ENCODE peak calls at places on chromosome 9, in five cellular contexts. W is CD8-positive, alpha-beta memory T cell; Y is NCI-H1105 treated with DMSO at 0.1 percent for 48 hours; B is lower lobe of right lung; O is NCI-H524. Q is an unnamed sample.

GRCh38 chr9:93081931-93082330 is 14.1 kb upstream of the CARD19 start:
- DNase-seq in W (no peak), Y (no peak), B (no peak), O (no peak), Q (no peak)

GRCh38 chr9:3043369-3043768 is 199.5 kb upstream of the PUM3 start:
- DNase-seq in W (no peak), Y (no peak), B (no peak), O (no peak), Q (no peak)

GRCh38 chr9:123251741-123252140 is 16.6 kb downstream of the STRBP start:
- DNase-seq in W (no peak), Y (peak), B (no peak), O (no peak), Q (no peak)

GRCh38 chr9:76810377-76810957 is 46.2 kb downstream of the PCA3 start:
- DNase-seq in W (no peak), Y (peak), B (no peak), O (peak), Q (no peak)

GRCh38 chr9:123339666-123340414 is 16.2 kb upstream of the CRB2 start:
- DNase-seq in W (peak), Y (no peak), B (no peak), O (no peak), Q (no peak)

GRCh38 chr9:121298689-121299112 is 30.7 kb downstream of the GSN start:
- DNase-seq in W (no peak), Y (no peak), B (no peak), O (no peak), Q (no peak)

GRCh38 chr9:111176511-111176910 is 138.2 kb upstream of the LPAR1 start:
- DNase-seq in W (no peak), Y (no peak), B (no peak), O (no peak), Q (no peak)

GRCh38 chr9:16806674-16807073 is 63.8 kb downstream of the BNC2 start:
- DNase-seq in W (no peak), Y (no peak), B (no peak), O (no peak), Q (no peak)

GRCh38 chr9:8284835-8285234 is 485.3 kb upstream of the DMAC1 start:
- DNase-seq in W (no peak), Y (no peak), B (no peak), O (no peak), Q (no peak)

GRCh38 chr9:108219664-108220063 is 636.1 kb downstream of the ACTL7B start:
- DNase-seq in W (no peak), Y (no peak), B (no peak), O (no peak), Q (no peak)

GRCh38 chr9:129355641-129356040 is 177.6 kb upstream of the IER5L start:
- DNase-seq in W (no peak), Y (no peak), B (no peak), O (no peak), Q (no peak)

GRCh38 chr9:26548766-26549290 is 343.8 kb downstream of the CAAP1 start:
- DNase-seq in W (no peak), Y (no peak), B (no peak), O (no peak), Q (no peak)

GRCh38 chr9:35164711-35165110 is 2.9 kb downstream of the UNC13B start:
- DNase-seq in W (no peak), Y (no peak), B (no peak), O (no peak), Q (no peak)

GRCh38 chr9:136059851-136060670 is 35.0 kb downstream of the NACC2 start:
- DNase-seq in W (no peak), Y (no peak), B (no peak), O (no peak), Q (peak)

GRCh38 chr9:7813030-7813429 is 13.5 kb upstream of the DMAC1 start:
- DNase-seq in W (no peak), Y (no peak), B (no peak), O (no peak), Q (no peak)

GRCh38 chr9:129972816-129973215 is 70.2 kb downstream of the FNBP1 start:
- DNase-seq in W (no peak), Y (no peak), B (no peak), O (no peak), Q (no peak)

GRCh38 chr9:35814106-35814840 is 569 bp downstream of the HINT2 start:
- DNase-seq in W (no peak), Y (peak), B (peak), O (peak), Q (peak)

GRCh38 chr9:128972956-128973355 is 25.5 kb downstream of the NUP188 start:
- DNase-seq in W (no peak), Y (no peak), B (no peak), O (no peak), Q (no peak)

GRCh38 chr9:137422668-137423000 is 328 bp downstream of the EXD3 start:
- DNase-seq in W (no peak), Y (peak), B (peak), O (no peak), Q (no peak)

GRCh38 chr9:77022783-77023440 is 3.5 kb downstream of the FOXB2 start:
- DNase-seq in W (no peak), Y (no peak), B (no peak), O (no peak), Q (no peak)

GRCh38 chr9:108259917-108260675 is 595.7 kb downstream of the ACTL7B start:
- DNase-seq in W (no peak), Y (no peak), B (no peak), O (no peak), Q (no peak)

GRCh38 chr9:125995706-125996105 is 248.5 kb downstream of the PBX3 start:
- DNase-seq in W (no peak), Y (no peak), B (peak), O (no peak), Q (no peak)

GRCh38 chr9:89433826-89434225 is 64.1 kb downstream of the SEMA4D start:
- DNase-seq in W (no peak), Y (no peak), B (no peak), O (no peak), Q (peak)

GRCh38 chr9:70479880-70480291 is 65.4 kb upstream of the KLF9 start:
- DNase-seq in W (no peak), Y (peak), B (peak), O (no peak), Q (peak)

GRCh38 chr9:73116030-73116429 is 35.6 kb upstream of the ANXA1 start:
- DNase-seq in W (no peak), Y (no peak), B (no peak), O (no peak), Q (no peak)

GRCh38 chr9:133460405-133461175 is 812 bp downstream of the CACFD1 start:
- DNase-seq in W (no peak), Y (peak), B (peak), O (peak), Q (no peak)

GRCh38 chr9:76302543-76302942 is 91.7 kb downstream of the RFK start:
- DNase-seq in W (no peak), Y (no peak), B (no peak), O (no peak), Q (no peak)

GRCh38 chr9:99511723-99512122 is 289.6 kb downstream of the SEC61B start:
- DNase-seq in W (no peak), Y (no peak), B (no peak), O (no peak), Q (no peak)

GRCh38 chr9:4572184-4572826 is 82.0 kb downstream of the SLC1A1 start:
- DNase-seq in W (no peak), Y (no peak), B (no peak), O (no peak), Q (no peak)

GRCh38 chr9:99103505-99103904 is 1.4 kb upstream of the TGFBR1 start:
- DNase-seq in W (no peak), Y (no peak), B (no peak), O (no peak), Q (no peak)

GRCh38 chr9:89749500-89750116 is 144.8 kb downstream of the GADD45G start:
- DNase-seq in W (no peak), Y (no peak), B (no peak), O (no peak), Q (no peak)

GRCh38 chr9:16794871-16795639 is 75.4 kb downstream of the BNC2 start:
- DNase-seq in W (no peak), Y (no peak), B (no peak), O (no peak), Q (peak)

GRCh38 chr9:19804431-19804830 is 15.6 kb upstream of the SLC24A2 start:
- DNase-seq in W (no peak), Y (no peak), B (no peak), O (no peak), Q (no peak)

GRCh38 chr9:31210982-31211570 is 1173.4 kb upstream of the ACO1 start:
- DNase-seq in W (no peak), Y (no peak), B (peak), O (peak), Q (no peak)

GRCh38 chr9:27112235-27112634 is 3.2 kb downstream of the TEK start:
- DNase-seq in W (no peak), Y (no peak), B (no peak), O (no peak), Q (no peak)

GRCh38 chr9:31916591-31917223 is 467.7 kb upstream of the ACO1 start:
- DNase-seq in W (no peak), Y (no peak), B (no peak), O (no peak), Q (no peak)

GRCh38 chr9:121249563-121249962 is 18.4 kb upstream of the GSN start:
- DNase-seq in W (no peak), Y (no peak), B (no peak), O (no peak), Q (no peak)

GRCh38 chr9:91555132-91555531 is 131.5 kb upstream of the NFIL3 start:
- DNase-seq in W (no peak), Y (no peak), B (no peak), O (no peak), Q (no peak)

GRCh38 chr9:94150890-94151660 is 66.8 kb downstream of the PTPDC1 start:
- DNase-seq in W (no peak), Y (no peak), B (no peak), O (no peak), Q (no peak)

GRCh38 chr9:120386390-120387131 is 193.4 kb downstream of the CDK5RAP2 start:
- DNase-seq in W (no peak), Y (peak), B (no peak), O (no peak), Q (no peak)

Q was measured in psoas muscle.